ENCODE peak calls at places on chromosomes 4 and X, in eight cellular contexts. A is left colon; D is activated naive CD4-positive, alpha-beta T cell treated with anti-CD3 and anti-CD28 coated beads, Interleukin-2, amount 10 ng/mL, durations not matched to agents 7 days and 5 days; E is DMS 273 treated with DMSO at 0.1 percent for 48 hours; P is RPMI7951; F is mesothelial cell of epicardium; H is C1 segment of cervical spinal cord; J is mesendoderm. C is an unnamed sample.

GRCh38 chr4:182261651-182262223 is 18.5 kb downstream of the TENM3 start:
- DNase-seq in A (no peak), D (no peak), E (no peak), P (peak; percentile 46), F (no peak), H (no peak), J (no peak), C (no peak)

GRCh38 chr4:111214371-111214770 is 591.5 kb upstream of the PITX2 start:
- DNase-seq in A (no peak), D (no peak), E (no peak), P (no peak), F (no peak), H (no peak), J (no peak), C (no peak)

GRCh38 chrX:56975611-56976010 is 19.7 kb downstream of the SPIN3 start:
- DNase-seq in A (no peak), D (no peak), E (no peak), P (no peak), F (no peak), H (no peak), J (peak; percentile 16), C (no peak)

GRCh38 chrX:30513284-30513683 is 64.3 kb downstream of the TASL start:
- DNase-seq in A (no peak), D (no peak), E (no peak), P (peak; percentile 4), F (no peak), H (no peak), J (no peak), C (no peak)

GRCh38 chr4:56799824-56800756 is 21.4 kb downstream of the SPINK2 start:
- DNase-seq in A (peak; percentile 90), D (peak; percentile 91), E (peak; percentile 18), P (peak; percentile 70), F (peak; percentile 83), H (peak; percentile 71), J (peak; percentile 85), C (peak; percentile 56)

GRCh38 chr4:74667944-74668343 is 126.4 kb downstream of the BTC start:
- DNase-seq in A (no peak), D (no peak), E (no peak), P (no peak), F (no peak), H (no peak), J (no peak), C (no peak)

GRCh38 chr4:68498413-68499007 is 51.2 kb downstream of the TMPRSS11E start:
- DNase-seq in A (peak; percentile 54), D (peak; percentile 73), E (no peak), P (peak; percentile 47), F (peak; percentile 51), H (no peak), J (peak; percentile 78), C (no peak)

GRCh38 chr4:151408630-151409469 is at the start of gene FHIP1A:
- DNase-seq in A (peak; percentile 92), D (peak; percentile 85), E (peak; percentile 49), P (peak; percentile 68), F (peak; percentile 91), H (no peak), J (peak; percentile 96), C (peak; percentile 42)

GRCh38 chr4:181662383-181662782 is 580.8 kb upstream of the TENM3 start:
- DNase-seq in A (no peak), D (no peak), E (no peak), P (peak; percentile 64), F (no peak), H (no peak), J (no peak), C (no peak)

C was measured in hypothalamus.